ENCODE peak calls at places on chromosomes 5 and 9, in four cellular contexts. K, A, F and Q are unnamed samples.

GRCh38 chr5:93891491-93892480 is 150.4 kb upstream of the POU5F2 start:
- DNase-seq in F (no peak), A (no peak), K (no peak), Q (no peak)

GRCh38 chr9:36893148-36893547 is 140.9 kb downstream of the PAX5 start:
- DNase-seq in A (peak; percentile 31), F (no peak), K (no peak), Q (peak; percentile 43)

GRCh38 chr5:148687427-148687826 is 33.1 kb upstream of the HTR4 start:
- DNase-seq in K (no peak), F (no peak), A (no peak), Q (no peak)

GRCh38 chr5:145324767-145325479 is 510.2 kb downstream of the PRELID2 start:
- DNase-seq in A (no peak), K (no peak), F (no peak), Q (no peak)

GRCh38 chr9:5095795-5096194 is 89.6 kb downstream of the INSL6 start:
- DNase-seq in F (no peak), A (no peak), K (no peak), Q (no peak)

GRCh38 chr5:63070001-63070400 is 491.4 kb downstream of the LRRC70 start:
- DNase-seq in K (no peak), F (no peak), A (no peak), Q (no peak)

GRCh38 chr5:114101153-114101552 is 260.7 kb upstream of the KCNN2 start:
- DNase-seq in K (no peak), A (no peak), F (no peak), Q (no peak)

GRCh38 chr5:66143473-66144073 is 527 bp upstream of the SREK1 start:
- DNase-seq in F (peak; percentile 8), A (no peak), K (no peak), Q (no peak)

GRCh38 chr5:16773990-16774389 is 157.2 kb upstream of the RETREG1 start:
- DNase-seq in F (no peak), A (no peak), K (no peak), Q (no peak)

GRCh38 chr5:61069150-61069549 is 93.1 kb downstream of the SMIM15 start:
- DNase-seq in K (no peak), F (no peak), A (no peak), Q (no peak)

GRCh38 chr5:87327998-87328397 is 60.3 kb downstream of the RASA1 start:
- DNase-seq in A (no peak), F (no peak), K (no peak), Q (no peak)

GRCh38 chr5:91024727-91025126 is 358.4 kb downstream of the ARRDC3 start:
- DNase-seq in A (no peak), F (no peak), K (no peak), Q (no peak)

GRCh38 chr5:172274951-172275753 is 8.4 kb downstream of the UBTD2 start:
- DNase-seq in F (peak; percentile 40), K (no peak), A (no peak), Q (no peak)

GRCh38 chr5:139848508-139849100 is 53.0 kb downstream of the PSD2 start:
- DNase-seq in K (no peak), A (peak; percentile 46), F (no peak), Q (peak; percentile 64)

GRCh38 chr9:93859431-93860215 is 95.5 kb downstream of the BARX1 start:
- DNase-seq in F (no peak), K (no peak), A (no peak), Q (no peak)

GRCh38 chr5:98248949-98249348 is 524.5 kb upstream of the RGMB start:
- DNase-seq in F (no peak), A (no peak), K (no peak), Q (no peak)

GRCh38 chr9:97982191-97982718 is 886 bp upstream of the ANP32B start:
- DNase-seq in A (no peak), K (no peak), F (no peak), Q (no peak)

GRCh38 chr9:97982719-97983523 is at the start of gene ANP32B:
- DNase-seq in A (peak; percentile 93), K (peak; percentile 45), F (peak; percentile 79), Q (peak; percentile 97)

GRCh38 chr9:97985058-97985861 is 2.1 kb downstream of the ANP32B start:
- DNase-seq in K (no peak), F (peak; percentile 14), A (no peak), Q (peak; percentile 58)

GRCh38 chr9:97984188-97985057 is 1.3 kb downstream of the ANP32B start:
- DNase-seq in A (peak; percentile 89), K (peak; percentile 38), F (peak; percentile 68), Q (peak; percentile 91)

DNA sequence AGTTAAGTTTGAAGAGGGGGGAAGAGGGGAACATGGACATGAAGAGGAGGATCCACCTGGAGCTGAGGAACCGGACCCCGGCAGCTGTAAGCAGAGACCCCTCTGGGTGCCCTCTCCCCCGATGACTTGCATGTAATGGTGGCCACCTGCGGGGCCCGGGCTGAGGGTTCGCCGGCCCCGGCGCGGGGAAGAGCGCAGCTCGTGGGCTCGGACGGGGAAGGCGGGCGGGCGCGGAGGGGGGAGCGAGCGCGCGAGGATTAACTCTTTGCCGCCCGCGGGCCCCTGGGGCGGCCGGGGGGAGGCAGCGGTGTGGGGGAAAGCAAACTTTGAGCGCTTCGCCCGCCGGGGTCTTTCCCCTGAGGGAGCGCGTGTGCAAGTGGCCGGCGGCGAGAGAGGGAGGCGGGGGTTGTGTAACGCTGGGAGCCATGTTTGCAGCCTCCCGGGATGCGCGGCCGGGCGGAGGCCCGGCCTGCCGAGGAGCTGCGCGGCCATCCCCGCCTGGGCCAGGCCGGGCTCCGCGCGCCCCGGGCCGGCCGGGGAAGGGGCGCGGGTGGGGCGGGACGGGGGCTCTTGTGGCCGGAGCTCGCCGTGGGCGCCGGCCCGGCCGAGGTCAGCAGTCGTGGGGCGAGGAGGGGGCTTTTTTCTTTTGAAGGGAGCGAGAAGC is 515 bp downstream of the ANP32B start:
- DNase-seq in A (peak; percentile 70), K (no peak), F (peak; percentile 45), Q (peak; percentile 64)
- H3K4me1 ChIP-seq in A (peaks cover 49% of the 10 kb centered on the region), K (peaks cover 24% of the 10 kb centered on the region), F (peaks cover 28% of the 10 kb centered on the region), Q (peaks cover 2% of the 10 kb centered on the region)

GRCh38 chr5:151239237-151239861 is 13.6 kb upstream of the GM2A start:
- DNase-seq in F (peak; percentile 60), K (peak; percentile 32), A (peak; percentile 82), Q (peak; percentile 86)
- H3K4me3 ChIP-seq in F (no peak overlapping the region), K (no peak overlapping the region), A (peak overlapping the region; percentile 59), Q (no peak overlapping the region)

DNA sequence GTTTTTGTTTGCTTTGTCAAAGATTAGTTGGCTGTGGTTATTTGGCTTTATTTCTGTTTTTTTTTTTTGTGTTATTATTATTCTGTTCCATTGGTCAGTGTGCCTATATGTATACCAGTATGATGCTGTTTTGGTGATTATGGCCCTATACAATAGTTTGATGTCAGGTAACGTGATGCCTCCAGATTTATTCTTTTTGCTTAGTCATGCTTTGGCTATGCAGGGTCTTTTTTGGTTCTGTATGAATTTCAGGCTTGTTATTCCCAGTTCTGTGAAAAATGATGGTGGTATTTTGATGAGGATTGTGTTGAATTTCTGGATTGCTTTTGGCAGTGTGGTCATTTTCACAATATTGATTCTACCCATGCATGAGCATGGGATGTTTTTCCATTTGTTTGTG is 312.8 kb downstream of the TAF11L14 start:
- DNase-seq in F (no peak), A (no peak), K (no peak), Q (no peak)
- H3K27ac ChIP-seq in F (no peak overlapping the region), A (no peak overlapping the region), K (no peak overlapping the region), Q (no peak overlapping the region)

GRCh38 chr9:131715906-131716305 is 24.0 kb downstream of the RAPGEF1 start:
- DNase-seq in K (no peak), F (no peak), A (peak; percentile 48), Q (no peak)

GRCh38 chr9:131712151-131712716 is 27.6 kb downstream of the RAPGEF1 start:
- DNase-seq in K (no peak), A (no peak), F (no peak), Q (no peak)

GRCh38 chr9:131714161-131714646 is 25.7 kb downstream of the RAPGEF1 start:
- DNase-seq in F (peak; percentile 45), K (no peak), A (peak; percentile 64), Q (peak; percentile 87)

GRCh38 chr9:131714821-131715220 is 25.1 kb downstream of the RAPGEF1 start:
- DNase-seq in F (no peak), K (no peak), A (no peak), Q (no peak)

DNA sequence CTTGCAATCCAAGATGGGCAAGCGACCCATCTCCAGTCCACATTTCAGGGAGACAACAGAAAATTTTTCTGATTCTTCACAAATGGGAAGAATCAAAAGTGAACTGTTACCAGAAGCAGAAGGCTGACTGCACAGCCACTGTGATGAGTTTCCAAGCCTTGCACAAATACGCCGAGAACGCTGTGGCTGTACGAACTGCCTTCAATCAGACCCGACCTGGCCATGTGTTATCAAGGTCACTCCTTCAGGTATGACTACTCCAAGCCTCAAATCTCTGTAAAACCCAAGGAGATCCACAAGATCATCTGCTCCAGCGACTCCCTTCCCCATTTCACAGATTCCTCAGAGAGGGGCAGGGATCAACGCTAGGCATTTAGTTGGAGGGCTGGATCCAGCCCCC is 26.9 kb downstream of the RAPGEF1 start:
- DNase-seq in K (no peak), F (no peak), A (no peak), Q (no peak)
- H3K4me1 ChIP-seq in K (peaks cover 12% of the 10 kb centered on the region), F (peaks cover 35% of the 10 kb centered on the region), A (peaks cover 60% of the 10 kb centered on the region), Q (no peaks in the 10 kb centered on the region)

DNA sequence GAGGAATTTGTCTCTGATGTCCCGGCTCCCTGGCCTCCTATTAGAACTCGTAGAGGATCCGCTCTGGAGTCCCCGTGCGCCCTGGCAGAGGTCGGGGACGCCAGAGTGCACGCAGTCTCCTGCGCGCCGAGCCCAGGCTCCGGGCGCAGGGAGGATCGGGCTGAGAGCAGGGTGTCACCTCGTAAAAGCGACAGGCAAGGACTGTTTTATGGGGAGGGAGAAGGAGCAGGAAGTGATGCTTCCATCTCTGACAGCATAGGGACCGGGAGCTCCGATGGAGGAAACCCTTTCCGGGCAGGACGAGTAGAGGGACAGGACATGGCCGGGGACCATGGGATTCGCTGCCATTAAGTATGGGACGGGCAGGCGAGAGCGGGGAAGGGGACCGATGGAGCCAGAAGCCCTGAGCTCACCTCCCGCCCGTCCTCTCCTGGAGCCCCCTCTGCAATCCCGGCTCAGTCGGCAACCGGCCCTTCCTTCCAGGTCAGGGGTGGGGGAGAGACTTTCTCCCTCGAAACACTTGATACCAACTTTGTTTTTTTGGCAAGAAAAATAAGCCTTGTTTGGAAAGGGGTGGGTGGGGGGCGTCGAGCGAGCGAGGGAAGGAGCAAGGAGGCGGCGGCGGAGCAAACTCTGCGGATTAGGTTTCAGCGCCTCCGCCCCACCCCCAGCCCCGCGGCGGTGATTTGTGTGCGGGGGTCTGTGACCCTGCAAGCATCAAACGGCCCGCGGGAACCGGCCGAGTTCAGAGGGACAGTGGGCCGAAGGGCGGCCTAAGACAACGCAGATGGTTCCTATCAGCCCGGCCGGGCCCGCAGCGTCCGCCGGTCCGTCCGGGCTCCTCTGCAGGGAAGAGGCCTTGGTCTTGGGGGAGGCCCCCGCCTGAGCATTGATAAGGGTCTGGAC is 12.6 kb downstream of the LMX1B start:
- DNase-seq in K (no peak), F (no peak), A (no peak), Q (no peak)
- H3K4me3 ChIP-seq in K (peak overlapping the region; percentile 9), F (peak overlapping the region; percentile 25), A (peak overlapping the region; percentile 45), Q (peak overlapping the region; percentile 23)

GRCh38 chr5:9265391-9266287 is 280.2 kb downstream of the SEMA5A start:
- DNase-seq in K (no peak), F (no peak), A (no peak), Q (no peak)
- H3K27ac ChIP-seq in K (peak overlapping the region; percentile 42), F (peak overlapping the region; percentile 75), A (no peak overlapping the region), Q (peak overlapping the region; percentile 1)

GRCh38 chr5:6717687-6718086 is 4.5 kb downstream of the TENT4A start:
- DNase-seq in A (no peak), F (no peak), K (no peak), Q (no peak)

GRCh38 chr5:6716634-6717149 is 3.5 kb downstream of the TENT4A start:
- DNase-seq in F (no peak), A (no peak), K (no peak), Q (no peak)

GRCh38 chr5:6715758-6716633 is 2.8 kb downstream of the TENT4A start:
- DNase-seq in K (no peak), A (no peak), F (no peak), Q (no peak)

GRCh38 chr5:6718161-6718681 is 5.0 kb downstream of the TENT4A start:
- DNase-seq in K (no peak), A (no peak), F (no peak), Q (no peak)

GRCh38 chr5:6717247-6717646 is 4.0 kb downstream of the TENT4A start:
- DNase-seq in K (no peak), A (no peak), F (no peak), Q (no peak)
- H3K4me1 ChIP-seq in K (peaks cover 56% of the 10 kb centered on the region), A (peaks cover 74% of the 10 kb centered on the region), F (peaks cover 54% of the 10 kb centered on the region), Q (peaks cover 7% of the 10 kb centered on the region)